ENCODE peak calls at places on chromosomes 16 and 17, in five cellular contexts. One of them, this sample, is unnamed.

GRCh38 chr16:48603647-48604376 is 6.2 kb downstream of the N4BP1 start:
- DNase-seq in PC-3: no peak
- DNase-seq in hepatocyte: no peak
- DNase-seq in retinal pigment epithelial cell: no peak
- DNase-seq in MM.1S: no peak
- DNase-seq in this sample: no peak

GRCh38 chr17:79316805-79317204 is 242.2 kb downstream of the ENGASE start:
- DNase-seq in PC-3: no peak
- DNase-seq in hepatocyte: no peak
- DNase-seq in retinal pigment epithelial cell: no peak
- DNase-seq in MM.1S: no peak
- DNase-seq in this sample: no peak

GRCh38 chr16:74677868-74678267 is 11.2 kb upstream of the RFWD3 start:
- DNase-seq in PC-3: no peak
- DNase-seq in hepatocyte: no peak
- DNase-seq in retinal pigment epithelial cell: no peak
- DNase-seq in MM.1S: no peak
- DNase-seq in this sample: no peak

GRCh38 chr17:40442392-40443195 is 656 bp upstream of the IGFBP4 start:
- DNase-seq in PC-3: no peak
- DNase-seq in hepatocyte: no peak
- DNase-seq in retinal pigment epithelial cell: no peak
- DNase-seq in MM.1S: no peak
- DNase-seq in this sample: no peak

GRCh38 chr16:24488045-24488444 is 51.3 kb upstream of the RBBP6 start:
- DNase-seq in PC-3: no peak
- DNase-seq in hepatocyte: no peak
- DNase-seq in retinal pigment epithelial cell: no peak
- DNase-seq in MM.1S: no peak
- DNase-seq in this sample: no peak

GRCh38 chr16:50533317-50533716 is 14.9 kb upstream of the NKD1 start:
- DNase-seq in PC-3: no peak
- DNase-seq in hepatocyte: no peak
- DNase-seq in retinal pigment epithelial cell: no peak
- DNase-seq in MM.1S: no peak
- DNase-seq in this sample: no peak

GRCh38 chr16:30805056-30805369 is 18.0 kb upstream of the ZNF629 start:
- DNase-seq in PC-3: no peak
- DNase-seq in hepatocyte: no peak
- DNase-seq in retinal pigment epithelial cell: no peak
- DNase-seq in MM.1S: no peak
- DNase-seq in this sample: no peak

GRCh38 chr17:52170963-52171572 is 12.6 kb upstream of the CA10 start:
- DNase-seq in PC-3: peak; percentile 64
- DNase-seq in hepatocyte: peak; percentile 58
- DNase-seq in retinal pigment epithelial cell: no peak
- DNase-seq in MM.1S: no peak
- DNase-seq in this sample: no peak

GRCh38 chr17:63827801-63828221 is 348 bp upstream of the FTSJ3 start:
- DNase-seq in PC-3: no peak
- DNase-seq in hepatocyte: no peak
- DNase-seq in retinal pigment epithelial cell: no peak
- DNase-seq in MM.1S: peak; percentile 14
- DNase-seq in this sample: no peak

GRCh38 chr16:51034481-51035109 is 116.5 kb downstream of the SALL1 start:
- DNase-seq in PC-3: no peak
- DNase-seq in hepatocyte: no peak
- DNase-seq in retinal pigment epithelial cell: no peak
- DNase-seq in MM.1S: no peak
- DNase-seq in this sample: no peak

GRCh38 chr16:25501530-25502255 is 190.1 kb upstream of the HS3ST4 start:
- DNase-seq in PC-3: no peak
- DNase-seq in hepatocyte: no peak
- DNase-seq in retinal pigment epithelial cell: no peak
- DNase-seq in MM.1S: no peak
- DNase-seq in this sample: no peak

GRCh38 chr17:69773081-69773480 is 301.9 kb upstream of the KCNJ16 start:
- DNase-seq in PC-3: peak; percentile 65
- DNase-seq in hepatocyte: no peak
- DNase-seq in retinal pigment epithelial cell: peak; percentile 56
- DNase-seq in MM.1S: no peak
- DNase-seq in this sample: no peak

GRCh38 chr17:40542562-40543411 is 22.5 kb downstream of the CCR7 start:
- DNase-seq in PC-3: no peak
- DNase-seq in hepatocyte: peak; percentile 86
- DNase-seq in retinal pigment epithelial cell: no peak
- DNase-seq in MM.1S: no peak
- DNase-seq in this sample: no peak

GRCh38 chr16:704552-705380 is 835 bp downstream of the FBXL16 start:
- DNase-seq in PC-3: no peak
- DNase-seq in hepatocyte: no peak
- DNase-seq in retinal pigment epithelial cell: no peak
- DNase-seq in MM.1S: no peak
- DNase-seq in this sample: no peak
- H3K4me3 ChIP-seq in PC-3: peak overlapping the region; percentile 55
- H3K4me3 ChIP-seq in hepatocyte: no peak overlapping the region
- H3K4me3 ChIP-seq in retinal pigment epithelial cell: no peak overlapping the region
- H3K4me3 ChIP-seq in MM.1S: no peak overlapping the region
- H3K4me3 ChIP-seq in this sample: no peak overlapping the region

GRCh38 chr16:85454171-85454883 is 158.8 kb upstream of the GSE1 start:
- DNase-seq in PC-3: no peak
- DNase-seq in hepatocyte: no peak
- DNase-seq in retinal pigment epithelial cell: no peak
- DNase-seq in MM.1S: no peak
- DNase-seq in this sample: no peak
- TF ChIP-seq CTCF in PC-3: no peak
- TF ChIP-seq CTCF in hepatocyte: no peak
- TF ChIP-seq CTCF in retinal pigment epithelial cell: no peak
- TF ChIP-seq CTCF in MM.1S: no peak
- TF ChIP-seq CTCF in this sample: no peak

DNA sequence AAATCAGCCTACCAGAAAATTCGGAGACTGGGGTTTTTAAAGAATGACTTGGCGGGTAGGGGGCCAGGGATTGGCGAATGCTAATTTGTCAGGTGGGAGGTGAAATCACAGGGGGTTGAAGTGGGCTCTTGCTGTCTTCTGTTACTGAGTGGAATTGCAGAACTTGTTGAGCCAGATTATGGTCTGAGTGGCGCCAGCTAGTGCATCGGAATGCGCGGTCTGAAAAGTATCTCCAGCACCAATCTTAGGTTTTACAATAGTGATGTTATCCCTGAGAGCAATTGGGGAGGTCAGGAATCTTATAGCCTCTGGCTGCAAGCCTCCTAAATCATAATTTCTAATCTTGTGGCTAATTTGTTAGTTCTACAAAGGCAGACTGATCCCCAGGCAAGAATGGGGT is 762 bp upstream of the RBL2 start:
- DNase-seq in PC-3: peak; percentile 39
- DNase-seq in hepatocyte: peak; percentile 20
- DNase-seq in retinal pigment epithelial cell: no peak
- DNase-seq in MM.1S: no peak
- DNase-seq in this sample: no peak
- H3K4me3 ChIP-seq in PC-3: peak overlapping the region; percentile 74
- H3K4me3 ChIP-seq in hepatocyte: peak overlapping the region; percentile 25
- H3K4me3 ChIP-seq in retinal pigment epithelial cell: no peak overlapping the region
- H3K4me3 ChIP-seq in MM.1S: peak overlapping the region; percentile 94
- H3K4me3 ChIP-seq in this sample: no peak overlapping the region

GRCh38 chr17:5281814-5282638 is at the start of gene RABEP1:
- DNase-seq in PC-3: peak; percentile 69
- DNase-seq in hepatocyte: peak; percentile 95
- DNase-seq in retinal pigment epithelial cell: peak; percentile 49
- DNase-seq in MM.1S: peak; percentile 90
- DNase-seq in this sample: no peak
- TF ChIP-seq CTCF in PC-3: no peak
- TF ChIP-seq CTCF in hepatocyte: no peak
- TF ChIP-seq CTCF in retinal pigment epithelial cell: peak; percentile 17
- TF ChIP-seq CTCF in MM.1S: peak; percentile 31
- TF ChIP-seq CTCF in this sample: peak; percentile 26

GRCh38 chr16:54285414-54286066 is 1.0 kb downstream of the IRX3 start:
- DNase-seq in PC-3: no peak
- DNase-seq in hepatocyte: no peak
- DNase-seq in retinal pigment epithelial cell: no peak
- DNase-seq in MM.1S: no peak
- DNase-seq in this sample: no peak
- H3K4me3 ChIP-seq in PC-3: no peak overlapping the region
- H3K4me3 ChIP-seq in hepatocyte: peak overlapping the region; percentile 51
- H3K4me3 ChIP-seq in retinal pigment epithelial cell: peak overlapping the region; percentile 24
- H3K4me3 ChIP-seq in MM.1S: no peak overlapping the region
- H3K4me3 ChIP-seq in this sample: peak overlapping the region; percentile 69

DNA sequence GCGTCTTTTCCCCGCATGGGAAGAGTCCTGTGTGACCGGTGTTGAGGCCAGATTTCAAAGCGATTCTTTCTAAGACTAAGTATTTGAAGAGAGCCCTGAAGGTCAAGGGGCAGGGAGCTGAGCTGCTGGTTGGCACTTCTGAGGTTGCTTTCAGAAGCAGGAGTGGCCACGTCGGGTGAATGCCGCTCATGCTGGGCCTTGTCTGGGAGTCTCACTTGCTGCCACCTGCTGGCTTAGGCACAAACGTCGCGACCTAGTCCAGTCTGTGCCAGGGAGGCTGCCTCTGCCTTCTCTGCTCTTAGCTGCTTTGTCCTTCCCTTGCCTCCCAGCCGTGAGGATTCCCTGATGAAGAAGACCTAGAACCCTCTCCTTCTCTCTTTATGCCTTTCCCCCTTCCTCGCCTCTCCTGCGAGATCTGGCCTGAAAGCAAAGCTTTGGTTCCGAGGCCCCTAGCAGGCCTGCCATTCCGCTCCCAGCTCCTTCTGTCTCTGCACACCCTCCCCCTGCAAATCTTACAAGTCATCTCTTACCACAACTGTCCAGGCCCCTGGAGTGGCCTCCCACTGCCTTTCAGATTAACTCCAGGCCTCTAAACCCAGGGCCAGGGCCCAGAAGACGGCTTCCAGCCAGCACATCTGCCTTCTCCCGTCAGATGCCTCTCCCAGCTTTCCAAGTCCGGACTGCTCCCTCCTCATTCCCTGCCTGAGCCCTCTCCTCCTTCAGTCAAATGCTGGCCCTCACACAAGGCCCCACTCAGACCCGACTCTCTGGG is 11.4 kb downstream of the CTNS start:
- DNase-seq in PC-3: peak; percentile 58
- DNase-seq in hepatocyte: peak; percentile 81
- DNase-seq in retinal pigment epithelial cell: no peak
- DNase-seq in MM.1S: peak; percentile 34
- DNase-seq in this sample: no peak
- TF ChIP-seq CTCF in PC-3: peak; percentile 62
- TF ChIP-seq CTCF in hepatocyte: peak; percentile 59
- TF ChIP-seq CTCF in retinal pigment epithelial cell: peak; percentile 64
- TF ChIP-seq CTCF in MM.1S: peak; percentile 41
- TF ChIP-seq CTCF in this sample: peak; percentile 64